ENCODE peak calls at places on chromosome 21, in nine cellular contexts. One of them, this sample, is unnamed.

GRCh38 chr21:32455548-32455947 is 43.0 kb downstream of the EVA1C start:
- ATAC-seq in activated naive CD8-positive, alpha-beta T cell treated with anti-CD3 and anti-CD28 coated beads, Interleukin-2, amount 50 U/mL, for 24 hours: no peak
- ATAC-seq in effector memory CD8-positive, alpha-beta T cell: no peak
- ATAC-seq in aorta: no peak
- ATAC-seq in RWPE2: no peak
- ATAC-seq in lung: no peak
- ATAC-seq in stimulated activated naive CD8-positive, alpha-beta T cell treated with anti-CD3 and anti-CD28 coated beads, Interleukin-15, amount 100 ng/mL, for 72 hours: no peak
- ATAC-seq in left cardiac atrium: no peak
- ATAC-seq in left lung: peak; percentile 59
- ATAC-seq in this sample: no peak

GRCh38 chr21:25572895-25573310 is 34.4 kb downstream of the MRPL39 start:
- ATAC-seq in stimulated activated naive CD8-positive, alpha-beta T cell treated with anti-CD3 and anti-CD28 coated beads, Interleukin-15, amount 100 ng/mL, for 72 hours: peak; percentile 87
- ATAC-seq in left cardiac atrium: no peak
- ATAC-seq in aorta: no peak
- ATAC-seq in activated naive CD8-positive, alpha-beta T cell treated with anti-CD3 and anti-CD28 coated beads, Interleukin-2, amount 50 U/mL, for 24 hours: peak; percentile 42
- ATAC-seq in lung: no peak
- ATAC-seq in left lung: peak; percentile 23
- ATAC-seq in effector memory CD8-positive, alpha-beta T cell: peak; percentile 66
- ATAC-seq in RWPE2: no peak
- ATAC-seq in this sample: peak; percentile 61

GRCh38 chr21:14554948-14555347 is 8.8 kb upstream of the SAMSN1 start:
- ATAC-seq in lung: no peak
- ATAC-seq in effector memory CD8-positive, alpha-beta T cell: no peak
- ATAC-seq in stimulated activated naive CD8-positive, alpha-beta T cell treated with anti-CD3 and anti-CD28 coated beads, Interleukin-15, amount 100 ng/mL, for 72 hours: peak; percentile 94
- ATAC-seq in activated naive CD8-positive, alpha-beta T cell treated with anti-CD3 and anti-CD28 coated beads, Interleukin-2, amount 50 U/mL, for 24 hours: peak; percentile 95
- ATAC-seq in RWPE2: peak; percentile 75
- ATAC-seq in left cardiac atrium: no peak
- ATAC-seq in aorta: no peak
- ATAC-seq in left lung: no peak
- ATAC-seq in this sample: peak; percentile 97

GRCh38 chr21:37337831-37338230 is 28.7 kb upstream of the DYRK1A start:
- ATAC-seq in left cardiac atrium: no peak
- ATAC-seq in effector memory CD8-positive, alpha-beta T cell: no peak
- ATAC-seq in lung: no peak
- ATAC-seq in RWPE2: no peak
- ATAC-seq in activated naive CD8-positive, alpha-beta T cell treated with anti-CD3 and anti-CD28 coated beads, Interleukin-2, amount 50 U/mL, for 24 hours: no peak
- ATAC-seq in left lung: no peak
- ATAC-seq in stimulated activated naive CD8-positive, alpha-beta T cell treated with anti-CD3 and anti-CD28 coated beads, Interleukin-15, amount 100 ng/mL, for 72 hours: no peak
- ATAC-seq in aorta: no peak
- ATAC-seq in this sample: no peak

GRCh38 chr21:46650476-46651098 is 15.1 kb downstream of the PRMT2 start:
- ATAC-seq in left lung: no peak
- ATAC-seq in aorta: no peak
- ATAC-seq in effector memory CD8-positive, alpha-beta T cell: no peak
- ATAC-seq in RWPE2: no peak
- ATAC-seq in left cardiac atrium: peak; percentile 86
- ATAC-seq in lung: no peak
- ATAC-seq in activated naive CD8-positive, alpha-beta T cell treated with anti-CD3 and anti-CD28 coated beads, Interleukin-2, amount 50 U/mL, for 24 hours: no peak
- ATAC-seq in stimulated activated naive CD8-positive, alpha-beta T cell treated with anti-CD3 and anti-CD28 coated beads, Interleukin-15, amount 100 ng/mL, for 72 hours: no peak
- ATAC-seq in this sample: no peak

GRCh38 chr21:41396452-41397107 is 29.5 kb upstream of the MX1 start:
- ATAC-seq in stimulated activated naive CD8-positive, alpha-beta T cell treated with anti-CD3 and anti-CD28 coated beads, Interleukin-15, amount 100 ng/mL, for 72 hours: no peak
- ATAC-seq in activated naive CD8-positive, alpha-beta T cell treated with anti-CD3 and anti-CD28 coated beads, Interleukin-2, amount 50 U/mL, for 24 hours: no peak
- ATAC-seq in aorta: peak; percentile 50
- ATAC-seq in left lung: peak; percentile 91
- ATAC-seq in effector memory CD8-positive, alpha-beta T cell: no peak
- ATAC-seq in RWPE2: peak; percentile 62
- ATAC-seq in lung: peak; percentile 66
- ATAC-seq in left cardiac atrium: no peak
- ATAC-seq in this sample: no peak

GRCh38 chr21:42308914-42309752 is 6.1 kb downstream of the TFF3 start:
- ATAC-seq in effector memory CD8-positive, alpha-beta T cell: no peak
- ATAC-seq in aorta: no peak
- ATAC-seq in activated naive CD8-positive, alpha-beta T cell treated with anti-CD3 and anti-CD28 coated beads, Interleukin-2, amount 50 U/mL, for 24 hours: no peak
- ATAC-seq in left lung: no peak
- ATAC-seq in RWPE2: no peak
- ATAC-seq in stimulated activated naive CD8-positive, alpha-beta T cell treated with anti-CD3 and anti-CD28 coated beads, Interleukin-15, amount 100 ng/mL, for 72 hours: no peak
- ATAC-seq in lung: no peak
- ATAC-seq in left cardiac atrium: no peak
- ATAC-seq in this sample: no peak

GRCh38 chr21:33967086-33967571 is 51.5 kb upstream of the ATP5PO start:
- ATAC-seq in RWPE2: no peak
- ATAC-seq in lung: no peak
- ATAC-seq in left lung: no peak
- ATAC-seq in activated naive CD8-positive, alpha-beta T cell treated with anti-CD3 and anti-CD28 coated beads, Interleukin-2, amount 50 U/mL, for 24 hours: no peak
- ATAC-seq in left cardiac atrium: no peak
- ATAC-seq in aorta: no peak
- ATAC-seq in stimulated activated naive CD8-positive, alpha-beta T cell treated with anti-CD3 and anti-CD28 coated beads, Interleukin-15, amount 100 ng/mL, for 72 hours: no peak
- ATAC-seq in effector memory CD8-positive, alpha-beta T cell: no peak
- ATAC-seq in this sample: no peak

GRCh38 chr21:43928726-43929125 is 63.7 kb downstream of the AGPAT3 start:
- ATAC-seq in stimulated activated naive CD8-positive, alpha-beta T cell treated with anti-CD3 and anti-CD28 coated beads, Interleukin-15, amount 100 ng/mL, for 72 hours: no peak
- ATAC-seq in lung: no peak
- ATAC-seq in activated naive CD8-positive, alpha-beta T cell treated with anti-CD3 and anti-CD28 coated beads, Interleukin-2, amount 50 U/mL, for 24 hours: no peak
- ATAC-seq in RWPE2: no peak
- ATAC-seq in aorta: no peak
- ATAC-seq in left lung: no peak
- ATAC-seq in left cardiac atrium: no peak
- ATAC-seq in effector memory CD8-positive, alpha-beta T cell: no peak
- ATAC-seq in this sample: no peak

GRCh38 chr21:36661511-36662309 is 37.2 kb upstream of the SIM2 start:
- ATAC-seq in left cardiac atrium: no peak
- ATAC-seq in lung: no peak
- ATAC-seq in RWPE2: no peak
- ATAC-seq in stimulated activated naive CD8-positive, alpha-beta T cell treated with anti-CD3 and anti-CD28 coated beads, Interleukin-15, amount 100 ng/mL, for 72 hours: no peak
- ATAC-seq in aorta: no peak
- ATAC-seq in effector memory CD8-positive, alpha-beta T cell: no peak
- ATAC-seq in left lung: peak; percentile 78
- ATAC-seq in activated naive CD8-positive, alpha-beta T cell treated with anti-CD3 and anti-CD28 coated beads, Interleukin-2, amount 50 U/mL, for 24 hours: no peak
- ATAC-seq in this sample: no peak

GRCh38 chr21:38082936-38083335 is 166.7 kb upstream of the KCNJ6 start:
- ATAC-seq in effector memory CD8-positive, alpha-beta T cell: no peak
- ATAC-seq in left lung: no peak
- ATAC-seq in aorta: no peak
- ATAC-seq in stimulated activated naive CD8-positive, alpha-beta T cell treated with anti-CD3 and anti-CD28 coated beads, Interleukin-15, amount 100 ng/mL, for 72 hours: no peak
- ATAC-seq in activated naive CD8-positive, alpha-beta T cell treated with anti-CD3 and anti-CD28 coated beads, Interleukin-2, amount 50 U/mL, for 24 hours: no peak
- ATAC-seq in lung: no peak
- ATAC-seq in left cardiac atrium: no peak
- ATAC-seq in RWPE2: no peak
- ATAC-seq in this sample: no peak

GRCh38 chr21:16620921-16621320 is 891.1 kb downstream of the USP25 start:
- ATAC-seq in left cardiac atrium: no peak
- ATAC-seq in effector memory CD8-positive, alpha-beta T cell: no peak
- ATAC-seq in left lung: no peak
- ATAC-seq in stimulated activated naive CD8-positive, alpha-beta T cell treated with anti-CD3 and anti-CD28 coated beads, Interleukin-15, amount 100 ng/mL, for 72 hours: no peak
- ATAC-seq in RWPE2: no peak
- ATAC-seq in activated naive CD8-positive, alpha-beta T cell treated with anti-CD3 and anti-CD28 coated beads, Interleukin-2, amount 50 U/mL, for 24 hours: no peak
- ATAC-seq in aorta: no peak
- ATAC-seq in lung: no peak
- ATAC-seq in this sample: no peak

GRCh38 chr21:46131721-46132651 is 23.4 kb downstream of the FTCD start:
- ATAC-seq in left cardiac atrium: no peak
- ATAC-seq in stimulated activated naive CD8-positive, alpha-beta T cell treated with anti-CD3 and anti-CD28 coated beads, Interleukin-15, amount 100 ng/mL, for 72 hours: peak; percentile 40
- ATAC-seq in lung: peak; percentile 7
- ATAC-seq in aorta: peak; percentile 2
- ATAC-seq in activated naive CD8-positive, alpha-beta T cell treated with anti-CD3 and anti-CD28 coated beads, Interleukin-2, amount 50 U/mL, for 24 hours: no peak
- ATAC-seq in RWPE2: no peak
- ATAC-seq in left lung: peak; percentile 5
- ATAC-seq in effector memory CD8-positive, alpha-beta T cell: no peak
- ATAC-seq in this sample: no peak

GRCh38 chr21:33981341-33982101 is 65.9 kb upstream of the ATP5PO start:
- ATAC-seq in lung: no peak
- ATAC-seq in aorta: peak; percentile 63
- ATAC-seq in effector memory CD8-positive, alpha-beta T cell: no peak
- ATAC-seq in left lung: no peak
- ATAC-seq in left cardiac atrium: peak; percentile 58
- ATAC-seq in stimulated activated naive CD8-positive, alpha-beta T cell treated with anti-CD3 and anti-CD28 coated beads, Interleukin-15, amount 100 ng/mL, for 72 hours: no peak
- ATAC-seq in RWPE2: no peak
- ATAC-seq in activated naive CD8-positive, alpha-beta T cell treated with anti-CD3 and anti-CD28 coated beads, Interleukin-2, amount 50 U/mL, for 24 hours: no peak
- ATAC-seq in this sample: no peak

GRCh38 chr21:45971487-45972352 is 9.8 kb upstream of the COL6A1 start:
- ATAC-seq in lung: peak; percentile 10
- ATAC-seq in RWPE2: no peak
- ATAC-seq in activated naive CD8-positive, alpha-beta T cell treated with anti-CD3 and anti-CD28 coated beads, Interleukin-2, amount 50 U/mL, for 24 hours: no peak
- ATAC-seq in aorta: peak; percentile 20
- ATAC-seq in left lung: no peak
- ATAC-seq in left cardiac atrium: peak; percentile 23
- ATAC-seq in stimulated activated naive CD8-positive, alpha-beta T cell treated with anti-CD3 and anti-CD28 coated beads, Interleukin-15, amount 100 ng/mL, for 72 hours: no peak
- ATAC-seq in effector memory CD8-positive, alpha-beta T cell: no peak
- ATAC-seq in this sample: no peak

GRCh38 chr21:34511787-34512451 is at the start of gene KCNE1:
- ATAC-seq in lung: peak; percentile 21
- ATAC-seq in effector memory CD8-positive, alpha-beta T cell: no peak
- ATAC-seq in RWPE2: peak; percentile 54
- ATAC-seq in stimulated activated naive CD8-positive, alpha-beta T cell treated with anti-CD3 and anti-CD28 coated beads, Interleukin-15, amount 100 ng/mL, for 72 hours: no peak
- ATAC-seq in left lung: peak; percentile 58
- ATAC-seq in aorta: peak; percentile 49
- ATAC-seq in activated naive CD8-positive, alpha-beta T cell treated with anti-CD3 and anti-CD28 coated beads, Interleukin-2, amount 50 U/mL, for 24 hours: no peak
- ATAC-seq in left cardiac atrium: peak; percentile 74
- ATAC-seq in this sample: no peak

GRCh38 chr21:23968008-23968407 is 1639.3 kb downstream of the MRPL39 start:
- ATAC-seq in RWPE2: no peak
- ATAC-seq in activated naive CD8-positive, alpha-beta T cell treated with anti-CD3 and anti-CD28 coated beads, Interleukin-2, amount 50 U/mL, for 24 hours: no peak
- ATAC-seq in effector memory CD8-positive, alpha-beta T cell: no peak
- ATAC-seq in lung: no peak
- ATAC-seq in left lung: peak; percentile 44
- ATAC-seq in stimulated activated naive CD8-positive, alpha-beta T cell treated with anti-CD3 and anti-CD28 coated beads, Interleukin-15, amount 100 ng/mL, for 72 hours: no peak
- ATAC-seq in aorta: no peak
- ATAC-seq in left cardiac atrium: no peak
- ATAC-seq in this sample: no peak

GRCh38 chr21:34890724-34891609 is 158.1 kb downstream of the RUNX1 start:
- ATAC-seq in aorta: no peak
- ATAC-seq in left lung: no peak
- ATAC-seq in activated naive CD8-positive, alpha-beta T cell treated with anti-CD3 and anti-CD28 coated beads, Interleukin-2, amount 50 U/mL, for 24 hours: no peak
- ATAC-seq in lung: no peak
- ATAC-seq in left cardiac atrium: no peak
- ATAC-seq in stimulated activated naive CD8-positive, alpha-beta T cell treated with anti-CD3 and anti-CD28 coated beads, Interleukin-15, amount 100 ng/mL, for 72 hours: no peak
- ATAC-seq in effector memory CD8-positive, alpha-beta T cell: no peak
- ATAC-seq in RWPE2: no peak
- ATAC-seq in this sample: no peak

This sample was measured in activated T-helper 17 cell treated with anti-CD3 and anti-CD28 coated beads, Interleukin-2, amount 50 U/mL, for 72 hours.